ENCODE peak calls at places on chromosomes 5 and 9, in four cellular contexts. One of them, this sample, is unnamed. For H3K4me1, the result is how much of the 10 kb centered on the place peaks cover.

GRCh38 chr5:72857396-72857795 is 40.9 kb downstream of the TNPO1 start:
- DNase-seq in upper lobe of right lung: no peak
- DNase-seq in pancreas: no peak
- DNase-seq in heart right ventricle: no peak
- DNase-seq in this sample: no peak

GRCh38 chr5:5637163-5637562 is 214.7 kb downstream of the ICE1 start:
- DNase-seq in upper lobe of right lung: no peak
- DNase-seq in pancreas: no peak
- DNase-seq in heart right ventricle: no peak
- DNase-seq in this sample: no peak

GRCh38 chr9:93300175-93300572 is 116.2 kb downstream of the WNK2 start:
- DNase-seq in upper lobe of right lung: no peak
- DNase-seq in pancreas: no peak
- DNase-seq in heart right ventricle: no peak
- DNase-seq in this sample: no peak

GRCh38 chr9:133331641-133332380 is 4.2 kb downstream of the SURF6 start:
- DNase-seq in upper lobe of right lung: peak
- DNase-seq in pancreas: no peak
- DNase-seq in heart right ventricle: no peak
- DNase-seq in this sample: no peak

GRCh38 chr9:72951043-72951442 is 1.8 kb downstream of the ALDH1A1 start:
- DNase-seq in upper lobe of right lung: no peak
- DNase-seq in pancreas: no peak
- DNase-seq in heart right ventricle: no peak
- DNase-seq in this sample: no peak

GRCh38 chr9:117718085-117718484 is 13.9 kb downstream of the TLR4 start:
- DNase-seq in upper lobe of right lung: no peak
- DNase-seq in pancreas: no peak
- DNase-seq in heart right ventricle: no peak
- DNase-seq in this sample: no peak

GRCh38 chr9:82327641-82328040 is 339.1 kb downstream of the SPATA31D1 start:
- DNase-seq in upper lobe of right lung: no peak
- DNase-seq in pancreas: no peak
- DNase-seq in heart right ventricle: no peak
- DNase-seq in this sample: no peak

GRCh38 chr9:124873664-124874063 is 11.7 kb downstream of the ARPC5L start:
- DNase-seq in upper lobe of right lung: no peak
- DNase-seq in pancreas: no peak
- DNase-seq in heart right ventricle: no peak
- DNase-seq in this sample: peak

GRCh38 chr9:14961372-14962068 is 51.3 kb upstream of the FREM1 start:
- DNase-seq in upper lobe of right lung: no peak
- DNase-seq in pancreas: no peak
- DNase-seq in heart right ventricle: no peak
- DNase-seq in this sample: no peak

GRCh38 chr5:65108786-65109743 is 340.3 kb downstream of the CWC27 start:
- DNase-seq in upper lobe of right lung: no peak
- DNase-seq in pancreas: no peak
- DNase-seq in heart right ventricle: no peak
- DNase-seq in this sample: no peak

GRCh38 chr5:127206320-127207113 is 84.1 kb upstream of the MEGF10 start:
- DNase-seq in upper lobe of right lung: no peak
- DNase-seq in pancreas: no peak
- DNase-seq in heart right ventricle: no peak
- DNase-seq in this sample: no peak

GRCh38 chr5:132437604-132438275 is 52.8 kb downstream of the IRF1 start:
- DNase-seq in upper lobe of right lung: peak
- DNase-seq in pancreas: no peak
- DNase-seq in heart right ventricle: peak
- DNase-seq in this sample: peak

GRCh38 chr9:111873901-111874300 is 22.7 kb upstream of the UGCG start:
- DNase-seq in upper lobe of right lung: no peak
- DNase-seq in pancreas: no peak
- DNase-seq in heart right ventricle: no peak
- DNase-seq in this sample: no peak

GRCh38 chr5:126707080-126707479 is 69.9 kb upstream of the LMNB1 start:
- DNase-seq in upper lobe of right lung: no peak
- DNase-seq in pancreas: no peak
- DNase-seq in heart right ventricle: no peak
- DNase-seq in this sample: no peak

GRCh38 chr5:43019615-43020293 is 20.4 kb downstream of the ANXA2R start:
- DNase-seq in upper lobe of right lung: peak
- DNase-seq in pancreas: peak
- DNase-seq in heart right ventricle: peak
- DNase-seq in this sample: peak

GRCh38 chr9:88605500-88606172 is 70.7 kb downstream of the NXNL2 start:
- DNase-seq in upper lobe of right lung: no peak
- DNase-seq in pancreas: no peak
- DNase-seq in heart right ventricle: no peak
- DNase-seq in this sample: no peak

GRCh38 chr5:41264019-41264418 is 50.7 kb upstream of the C6 start:
- DNase-seq in upper lobe of right lung: no peak
- DNase-seq in pancreas: no peak
- DNase-seq in heart right ventricle: no peak
- DNase-seq in this sample: no peak

GRCh38 chr5:169701910-169702451 is 64.9 kb downstream of the DOCK2 start:
- DNase-seq in upper lobe of right lung: no peak
- DNase-seq in pancreas: no peak
- DNase-seq in heart right ventricle: no peak
- DNase-seq in this sample: no peak

GRCh38 chr5:172920447-172920849 is 38.8 kb upstream of the RPL26L1 start:
- DNase-seq in upper lobe of right lung: no peak
- DNase-seq in pancreas: no peak
- DNase-seq in heart right ventricle: no peak
- DNase-seq in this sample: no peak

GRCh38 chr9:2053883-2054845 is 39.0 kb downstream of the SMARCA2 start:
- DNase-seq in upper lobe of right lung: no peak
- DNase-seq in pancreas: no peak
- DNase-seq in heart right ventricle: no peak
- DNase-seq in this sample: no peak

GRCh38 chr5:14665949-14666741 is 1.6 kb downstream of the OTULIN start:
- DNase-seq in upper lobe of right lung: peak
- DNase-seq in pancreas: no peak
- DNase-seq in heart right ventricle: no peak
- DNase-seq in this sample: no peak

GRCh38 chr9:18441245-18441644 is 32.7 kb upstream of the ADAMTSL1 start:
- DNase-seq in upper lobe of right lung: no peak
- DNase-seq in pancreas: no peak
- DNase-seq in heart right ventricle: no peak
- DNase-seq in this sample: no peak

GRCh38 chr5:90534922-90535321 is 5.5 kb upstream of the LYSMD3 start:
- DNase-seq in upper lobe of right lung: no peak
- DNase-seq in pancreas: no peak
- DNase-seq in heart right ventricle: no peak
- DNase-seq in this sample: no peak

GRCh38 chr5:77358566-77359205 is 133.4 kb downstream of the WDR41 start:
- DNase-seq in upper lobe of right lung: no peak
- DNase-seq in pancreas: no peak
- DNase-seq in heart right ventricle: no peak
- DNase-seq in this sample: no peak

GRCh38 chr9:6408320-6408719 is 4.7 kb upstream of the UHRF2 start:
- DNase-seq in upper lobe of right lung: no peak
- DNase-seq in pancreas: no peak
- DNase-seq in heart right ventricle: no peak
- DNase-seq in this sample: no peak

GRCh38 chr5:83720805-83721431 is at the start of gene HAPLN1:
- DNase-seq in upper lobe of right lung: no peak
- DNase-seq in pancreas: no peak
- DNase-seq in heart right ventricle: no peak
- DNase-seq in this sample: no peak

GRCh38 chr5:8685704-8686103 is 816.8 kb downstream of the MTRR start:
- DNase-seq in upper lobe of right lung: no peak
- DNase-seq in pancreas: no peak
- DNase-seq in heart right ventricle: no peak
- DNase-seq in this sample: no peak

GRCh38 chr5:14342306-14342705 is 199.2 kb downstream of the TRIO start:
- DNase-seq in upper lobe of right lung: no peak
- DNase-seq in pancreas: no peak
- DNase-seq in heart right ventricle: no peak
- DNase-seq in this sample: no peak

GRCh38 chr9:107214381-107214780 is 68.7 kb upstream of the RAD23B start:
- DNase-seq in upper lobe of right lung: no peak
- DNase-seq in pancreas: no peak
- DNase-seq in heart right ventricle: no peak
- DNase-seq in this sample: no peak

GRCh38 chr9:17005085-17005484 is 129.8 kb upstream of the CNTLN start:
- DNase-seq in upper lobe of right lung: no peak
- DNase-seq in pancreas: peak
- DNase-seq in heart right ventricle: peak
- DNase-seq in this sample: peak

GRCh38 chr5:43409809-43410271 is 2.4 kb downstream of the CCL28 start:
- DNase-seq in upper lobe of right lung: no peak
- DNase-seq in pancreas: peak
- DNase-seq in heart right ventricle: no peak
- DNase-seq in this sample: peak

GRCh38 chr9:36731576-36731975 is 158.9 kb downstream of the MELK start:
- DNase-seq in upper lobe of right lung: no peak
- DNase-seq in pancreas: no peak
- DNase-seq in heart right ventricle: no peak
- DNase-seq in this sample: no peak

GRCh38 chr9:129936222-129936621 is 101.0 kb downstream of the USP20 start:
- DNase-seq in upper lobe of right lung: no peak
- DNase-seq in pancreas: no peak
- DNase-seq in heart right ventricle: no peak
- DNase-seq in this sample: no peak

GRCh38 chr9:112558476-112558875 is 71.8 kb downstream of the KIAA1958 start:
- DNase-seq in upper lobe of right lung: no peak
- DNase-seq in pancreas: no peak
- DNase-seq in heart right ventricle: no peak
- DNase-seq in this sample: no peak

GRCh38 chr9:123217148-123217585 is 51.2 kb downstream of the STRBP start:
- DNase-seq in upper lobe of right lung: no peak
- DNase-seq in pancreas: no peak
- DNase-seq in heart right ventricle: no peak
- DNase-seq in this sample: no peak

DNA sequence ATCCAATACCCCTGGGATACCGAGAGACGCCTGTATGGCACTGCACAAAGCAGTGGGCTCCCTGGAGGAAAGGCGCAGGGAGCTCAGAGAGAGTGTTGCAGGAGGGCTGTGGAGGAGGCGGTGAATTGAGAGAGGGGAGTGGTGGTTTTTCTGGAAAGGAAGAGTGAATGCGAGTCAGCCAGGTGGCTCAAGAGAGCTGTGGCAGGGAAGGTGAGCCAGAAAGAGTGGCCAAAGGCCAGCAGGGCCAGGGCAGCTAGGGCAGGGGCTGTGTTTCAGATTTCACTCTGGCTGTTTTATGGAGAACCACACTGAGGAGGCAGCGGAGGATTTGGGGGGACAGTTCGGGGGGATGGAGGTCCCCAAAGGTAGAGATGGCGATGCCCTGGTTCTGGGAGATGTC is 13.0 kb upstream of the DAB2IP start:
- DNase-seq in upper lobe of right lung: no peak
- DNase-seq in pancreas: no peak
- DNase-seq in heart right ventricle: no peak
- DNase-seq in this sample: peak
- H3K27ac ChIP-seq in upper lobe of right lung: no peak
- H3K27ac ChIP-seq in pancreas: no peak
- H3K27ac ChIP-seq in heart right ventricle: no peak
- H3K27ac ChIP-seq in this sample: no peak

GRCh38 chr9:87149794-87150193 is 202.5 kb upstream of the GAS1 start:
- DNase-seq in upper lobe of right lung: no peak
- DNase-seq in pancreas: no peak
- DNase-seq in heart right ventricle: no peak
- DNase-seq in this sample: no peak
- H3K4me1 ChIP-seq in upper lobe of right lung: under half
- H3K4me1 ChIP-seq in pancreas: under half
- H3K4me1 ChIP-seq in heart right ventricle: under half
- H3K4me1 ChIP-seq in this sample: under half

DNA sequence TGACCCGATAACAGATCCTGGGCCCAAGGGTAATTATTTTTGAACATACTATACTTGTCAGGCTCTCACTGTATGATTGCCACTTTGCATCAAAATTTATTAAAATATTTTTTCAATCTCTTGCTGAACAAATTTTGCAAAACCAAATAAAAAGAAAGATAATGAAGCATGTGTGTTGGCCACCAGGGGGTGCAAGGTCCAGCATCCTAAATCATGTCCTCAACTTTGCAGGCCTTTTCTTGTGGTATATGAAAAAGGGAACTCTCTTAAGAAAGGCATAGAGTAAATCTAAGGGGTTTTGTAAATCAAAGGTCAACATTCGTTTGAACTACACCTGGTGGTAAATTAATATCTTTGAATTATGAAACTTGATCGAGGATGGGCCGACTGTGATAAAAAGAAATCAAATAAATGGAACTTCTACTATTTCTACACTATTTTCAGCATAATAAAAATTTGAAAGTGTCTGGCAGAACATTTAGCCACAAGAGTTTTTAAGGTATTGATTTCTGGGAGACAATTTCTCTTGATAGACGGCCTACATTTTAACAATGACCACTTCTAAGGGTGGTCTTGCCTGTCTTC is 676.5 kb downstream of the DMRTA1 start:
- DNase-seq in upper lobe of right lung: peak
- DNase-seq in pancreas: no peak
- DNase-seq in heart right ventricle: no peak
- DNase-seq in this sample: no peak
- TF ChIP-seq CTCF in upper lobe of right lung: peak
- TF ChIP-seq CTCF in pancreas: peak
- TF ChIP-seq CTCF in heart right ventricle: peak
- TF ChIP-seq CTCF in this sample: peak

GRCh38 chr5:166367391-166367790 is 1924.1 kb upstream of the WWC1 start:
- DNase-seq in upper lobe of right lung: no peak
- DNase-seq in pancreas: no peak
- DNase-seq in heart right ventricle: no peak
- DNase-seq in this sample: no peak

GRCh38 chr5:166373817-166374216 is 1917.6 kb upstream of the WWC1 start:
- DNase-seq in upper lobe of right lung: no peak
- DNase-seq in pancreas: no peak
- DNase-seq in heart right ventricle: no peak
- DNase-seq in this sample: no peak

GRCh38 chr5:166370928-166371690 is 1920.3 kb upstream of the WWC1 start:
- DNase-seq in upper lobe of right lung: no peak
- DNase-seq in pancreas: no peak
- DNase-seq in heart right ventricle: no peak
- DNase-seq in this sample: no peak

GRCh38 chr5:166369326-166369725 is 1922.1 kb upstream of the WWC1 start:
- DNase-seq in upper lobe of right lung: no peak
- DNase-seq in pancreas: no peak
- DNase-seq in heart right ventricle: no peak
- DNase-seq in this sample: no peak

GRCh38 chr5:166369817-166370216 is 1921.6 kb upstream of the WWC1 start:
- DNase-seq in upper lobe of right lung: no peak
- DNase-seq in pancreas: no peak
- DNase-seq in heart right ventricle: no peak
- DNase-seq in this sample: no peak
- H3K27ac ChIP-seq in upper lobe of right lung: no peak
- H3K27ac ChIP-seq in pancreas: no peak
- H3K27ac ChIP-seq in heart right ventricle: no peak
- H3K27ac ChIP-seq in this sample: no peak